ENCODE peak calls at places on chromosomes 4 and X, in four cellular contexts. One of them, this sample, is unnamed.

GRCh38 chr4:41189669-41190068 is 24.7 kb downstream of the APBB2 start:
- DNase-seq in ovary: no peak
- DNase-seq in cerebellar cortex: no peak
- DNase-seq in LoVo: no peak
- DNase-seq in this sample: no peak

GRCh38 chr4:83589283-83589682 is 53.4 kb downstream of the GPAT3 start:
- DNase-seq in ovary: no peak
- DNase-seq in cerebellar cortex: no peak
- DNase-seq in LoVo: no peak
- DNase-seq in this sample: no peak

GRCh38 chr4:177051473-177052060 is 258.1 kb upstream of the NEIL3 start:
- DNase-seq in ovary: no peak
- DNase-seq in cerebellar cortex: peak
- DNase-seq in LoVo: no peak
- DNase-seq in this sample: peak

GRCh38 chrX:13180807-13181206 is 136.4 kb upstream of the FAM9C start:
- DNase-seq in ovary: no peak
- DNase-seq in cerebellar cortex: no peak
- DNase-seq in LoVo: no peak
- DNase-seq in this sample: no peak

GRCh38 chrX:110045988-110046387 is 43.1 kb downstream of the TMEM164 start:
- DNase-seq in ovary: no peak
- DNase-seq in cerebellar cortex: peak
- DNase-seq in LoVo: no peak
- DNase-seq in this sample: peak

GRCh38 chr4:8586671-8587468 is 5.7 kb upstream of the CPZ start:
- DNase-seq in ovary: no peak
- DNase-seq in cerebellar cortex: no peak
- DNase-seq in LoVo: no peak
- DNase-seq in this sample: no peak

GRCh38 chrX:30150196-30150895 is 65.0 kb upstream of the MAGEB2 start:
- DNase-seq in ovary: no peak
- DNase-seq in cerebellar cortex: no peak
- DNase-seq in LoVo: no peak
- DNase-seq in this sample: no peak

GRCh38 chr4:8664976-8665375 is 72.4 kb downstream of the CPZ start:
- DNase-seq in ovary: no peak
- DNase-seq in cerebellar cortex: no peak
- DNase-seq in LoVo: no peak
- DNase-seq in this sample: no peak

GRCh38 chrX:153800177-153800722 is 5.8 kb downstream of the SSR4 start:
- DNase-seq in ovary: no peak
- DNase-seq in cerebellar cortex: no peak
- DNase-seq in LoVo: no peak
- DNase-seq in this sample: no peak

GRCh38 chr4:104128031-104128849 is 366.5 kb downstream of the CXXC4 start:
- DNase-seq in ovary: no peak
- DNase-seq in cerebellar cortex: no peak
- DNase-seq in LoVo: peak
- DNase-seq in this sample: no peak

GRCh38 chr4:14196141-14196540 is 568.6 kb upstream of the BOD1L1 start:
- DNase-seq in ovary: peak
- DNase-seq in cerebellar cortex: no peak
- DNase-seq in LoVo: peak
- DNase-seq in this sample: peak

GRCh38 chrX:83022020-83022419 is 486.1 kb upstream of the POU3F4 start:
- DNase-seq in ovary: no peak
- DNase-seq in cerebellar cortex: no peak
- DNase-seq in LoVo: peak
- DNase-seq in this sample: no peak

GRCh38 chrX:149992918-149993317 is 54.6 kb upstream of the EOLA2 start:
- DNase-seq in ovary: no peak
- DNase-seq in cerebellar cortex: no peak
- DNase-seq in LoVo: no peak
- DNase-seq in this sample: no peak

GRCh38 chr4:90357117-90357710 is 230.0 kb downstream of the CCSER1 start:
- DNase-seq in ovary: no peak
- DNase-seq in cerebellar cortex: peak
- DNase-seq in LoVo: peak
- DNase-seq in this sample: peak

This sample was measured in hepatocyte.